ENCODE peak calls at places on chromosome 13, in four cellular contexts. T, P, B and Y are unnamed samples.

GRCh38 chr13:27562457-27562856 is 57.9 kb downstream of the LNX2 start:
- DNase-seq in T (no peak), P (no peak), B (no peak), Y (no peak)

GRCh38 chr13:75901509-75901908 is 265.4 kb downstream of the LMO7 start:
- DNase-seq in T (no peak), B (no peak), P (no peak), Y (no peak)

GRCh38 chr13:35988648-35989081 is 142.5 kb downstream of the DCLK1 start:
- DNase-seq in P (no peak), B (no peak), T (no peak), Y (no peak)

GRCh38 chr13:39461685-39462266 is 141.2 kb downstream of the LHFPL6 start:
- DNase-seq in P (no peak), B (no peak), T (peak; percentile 48), Y (no peak)

GRCh38 chr13:59641758-59642157 is 522.0 kb downstream of the DIAPH3 start:
- DNase-seq in B (no peak), T (no peak), P (no peak), Y (no peak)

GRCh38 chr13:51767100-51767499 is 36.9 kb downstream of the DHRS12 start:
- DNase-seq in B (no peak), P (no peak), T (no peak), Y (no peak)

GRCh38 chr13:80074143-80074752 is 266.7 kb downstream of the SPRY2 start:
- DNase-seq in P (no peak), T (no peak), B (no peak), Y (no peak)

GRCh38 chr13:40221460-40222201 is 444.8 kb downstream of the FOXO1 start:
- DNase-seq in B (no peak), P (no peak), T (no peak), Y (no peak)

GRCh38 chr13:20402881-20403280 is 122.8 kb downstream of the CRYL1 start:
- DNase-seq in B (no peak), T (no peak), P (no peak), Y (no peak)

GRCh38 chr13:38755792-38756191 is 68.9 kb downstream of the FREM2 start:
- DNase-seq in B (no peak), P (no peak), T (no peak), Y (no peak)

GRCh38 chr13:25153736-25154135 is 18.4 kb downstream of the AMER2 start:
- DNase-seq in B (no peak), T (no peak), P (no peak), Y (no peak)

GRCh38 chr13:49443327-49443688 is 556 bp downstream of the CAB39L start:
- DNase-seq in P (no peak), T (peak; percentile 35), B (no peak), Y (no peak)

GRCh38 chr13:24713022-24713421 is 32.8 kb downstream of the ATP12A start:
- DNase-seq in P (no peak), B (no peak), T (no peak), Y (no peak)

GRCh38 chr13:91045351-91046034 is 302.0 kb upstream of the MIR17HG start:
- DNase-seq in T (no peak), P (no peak), B (peak; percentile 1), Y (no peak)

GRCh38 chr13:98445340-98446233 is 131.3 kb downstream of the STK24 start:
- DNase-seq in B (peak; percentile 55), P (peak; percentile 17), T (peak; percentile 41), Y (peak; percentile 78)

GRCh38 chr13:20699715-20700114 is 3.8 kb upstream of the IL17D start:
- DNase-seq in T (no peak), B (no peak), P (no peak), Y (no peak)

GRCh38 chr13:77048592-77048991 is 21.6 kb upstream of the FBXL3 start:
- DNase-seq in B (no peak), P (no peak), T (no peak), Y (no peak)

GRCh38 chr13:86563308-86563707 is 764.1 kb upstream of the SLITRK6 start:
- DNase-seq in B (no peak), P (no peak), T (peak; percentile 75), Y (no peak)

GRCh38 chr13:80276371-80277289 is 64.3 kb downstream of the SPRY2 start:
- DNase-seq in T (peak; percentile 23), B (no peak), P (no peak), Y (no peak)

GRCh38 chr13:22278336-22278929 is 607.6 kb downstream of the FGF9 start:
- DNase-seq in P (peak; percentile 43), B (no peak), T (peak; percentile 63), Y (no peak)

GRCh38 chr13:67620665-67621064 is 390.5 kb upstream of the PCDH9 start:
- DNase-seq in B (no peak), T (peak; percentile 86), P (no peak), Y (no peak)

GRCh38 chr13:21435710-21436151 is 23.4 kb downstream of the ZDHHC20 start:
- DNase-seq in B (peak; percentile 22), P (peak; percentile 63), T (peak; percentile 89), Y (peak; percentile 51)

GRCh38 chr13:20161275-20161950 is 561 bp upstream of the GJA3 start:
- DNase-seq in P (no peak), T (no peak), B (no peak), Y (no peak)

GRCh38 chr13:44842158-44842557 is 147.1 kb downstream of the NUFIP1 start:
- DNase-seq in T (peak; percentile 81), B (no peak), P (no peak), Y (no peak)

GRCh38 chr13:95251641-95252040 is 49.6 kb downstream of the ABCC4 start:
- DNase-seq in P (no peak), B (no peak), T (no peak), Y (no peak)

GRCh38 chr13:54709546-54709945 is 1680.9 kb downstream of the OLFM4 start:
- DNase-seq in B (no peak), T (no peak), P (no peak), Y (no peak)

GRCh38 chr13:39910833-39911232 is 255.4 kb downstream of the COG6 start:
- DNase-seq in B (no peak), P (no peak), T (no peak), Y (no peak)

GRCh38 chr13:40681341-40682051 is 15.1 kb upstream of the FOXO1 start:
- DNase-seq in T (no peak), P (no peak), B (no peak), Y (peak; percentile 17)

GRCh38 chr13:33910267-33910666 is 92.3 kb downstream of the RFC3 start:
- DNase-seq in B (no peak), P (no peak), T (no peak), Y (no peak)

GRCh38 chr13:105442941-105443340 is 1092.5 kb downstream of the EFNB2 start:
- DNase-seq in T (peak; percentile 100), P (no peak), B (peak; percentile 47), Y (no peak)

GRCh38 chr13:64052526-64052925 is 2636.9 kb upstream of the PCDH20 start:
- DNase-seq in B (no peak), P (no peak), T (no peak), Y (no peak)

GRCh38 chr13:29482504-29482903 is 113.0 kb downstream of the SLC7A1 start:
- DNase-seq in B (no peak), T (no peak), P (no peak), Y (no peak)

GRCh38 chr13:24128962-24129361 is 31.6 kb upstream of the SPATA13 start:
- DNase-seq in T (no peak), P (no peak), B (no peak), Y (no peak)

GRCh38 chr13:41658057-41658642 is 200.8 kb downstream of the RGCC start:
- DNase-seq in T (peak; percentile 93), P (no peak), B (no peak), Y (no peak)

GRCh38 chr13:113981201-113981605 is 7.3 kb upstream of the C13orf46 start:
- DNase-seq in T (no peak), B (peak; percentile 9), P (no peak), Y (no peak)

GRCh38 chr13:113980489-113981064 is 6.7 kb upstream of the C13orf46 start:
- DNase-seq in B (no peak), T (no peak), P (no peak), Y (no peak)

GRCh38 chr13:113981611-113982295 is 7.9 kb upstream of the C13orf46 start:
- DNase-seq in B (no peak), T (no peak), P (no peak), Y (no peak)

GRCh38 chr13:113978741-113979481 is 5.0 kb upstream of the C13orf46 start:
- DNase-seq in B (no peak), T (no peak), P (no peak), Y (no peak)

DNA sequence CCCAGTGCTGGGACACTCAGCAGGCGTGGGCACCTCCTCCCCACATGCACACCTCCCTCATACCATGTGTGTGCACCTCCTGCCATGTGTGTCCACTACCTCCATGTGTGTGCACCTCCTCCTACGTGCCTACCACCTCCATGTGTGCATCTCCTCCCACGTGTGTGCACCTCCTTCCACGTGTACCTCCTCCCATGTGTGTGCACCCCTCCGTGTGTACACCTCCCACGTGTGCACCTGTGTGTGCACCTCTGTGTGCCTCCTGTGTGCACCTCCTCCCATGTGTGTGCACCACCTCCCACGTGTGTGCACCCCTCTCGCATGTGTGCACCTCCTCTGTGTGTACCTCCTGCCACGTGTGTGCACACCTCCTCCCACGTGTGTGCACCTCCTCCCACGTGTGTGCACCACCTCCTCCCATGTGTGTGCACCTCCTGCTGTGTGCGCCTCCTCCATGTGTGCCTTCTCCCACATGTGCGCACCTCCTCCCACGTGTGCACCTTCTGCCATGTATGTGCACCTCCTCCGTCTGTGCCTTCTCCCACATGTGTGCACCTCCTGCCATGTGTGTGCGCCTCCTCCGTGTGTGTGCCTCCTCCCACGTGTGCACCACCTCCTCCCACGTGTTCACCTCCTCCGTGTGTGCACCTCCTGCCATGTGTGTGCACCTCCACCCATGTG is 6.1 kb upstream of the C13orf46 start:
- DNase-seq in P (no peak), T (no peak), B (no peak), Y (no peak)
- TF ChIP-seq ELK1 in P (no peak), T (no peak), B (no peak), Y (no peak)

GRCh38 chr13:99883805-99884204 is 87.8 kb downstream of the ZIC5 start:
- DNase-seq in T (no peak), P (no peak), B (no peak), Y (no peak)
- TF ChIP-seq ELK1 in T (no peak), P (no peak), B (no peak), Y (no peak)

DNA sequence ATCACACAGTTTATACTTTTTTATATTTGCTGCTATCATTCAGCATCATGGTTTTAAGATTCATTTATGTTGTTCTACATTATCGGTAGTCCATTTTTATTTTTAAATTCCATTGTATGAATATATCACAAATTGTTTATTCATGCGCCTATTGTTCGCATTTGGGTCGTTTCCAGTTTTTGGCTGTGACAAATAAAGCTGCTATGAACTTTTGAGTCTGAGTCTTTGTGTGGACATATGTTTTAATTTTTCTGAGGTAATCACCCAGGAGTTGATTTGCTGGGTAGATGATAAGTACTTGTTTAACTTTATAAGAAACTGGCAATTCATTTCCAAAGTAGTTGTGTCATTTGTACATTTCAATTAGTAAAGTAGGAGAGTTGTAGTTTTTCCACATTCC is 74.2 kb upstream of the CSNK1A1L start:
- DNase-seq in B (no peak), T (no peak), P (no peak), Y (no peak)
- TF ChIP-seq ELK1 in B (no peak), T (no peak), P (no peak), Y (no peak)

DNA sequence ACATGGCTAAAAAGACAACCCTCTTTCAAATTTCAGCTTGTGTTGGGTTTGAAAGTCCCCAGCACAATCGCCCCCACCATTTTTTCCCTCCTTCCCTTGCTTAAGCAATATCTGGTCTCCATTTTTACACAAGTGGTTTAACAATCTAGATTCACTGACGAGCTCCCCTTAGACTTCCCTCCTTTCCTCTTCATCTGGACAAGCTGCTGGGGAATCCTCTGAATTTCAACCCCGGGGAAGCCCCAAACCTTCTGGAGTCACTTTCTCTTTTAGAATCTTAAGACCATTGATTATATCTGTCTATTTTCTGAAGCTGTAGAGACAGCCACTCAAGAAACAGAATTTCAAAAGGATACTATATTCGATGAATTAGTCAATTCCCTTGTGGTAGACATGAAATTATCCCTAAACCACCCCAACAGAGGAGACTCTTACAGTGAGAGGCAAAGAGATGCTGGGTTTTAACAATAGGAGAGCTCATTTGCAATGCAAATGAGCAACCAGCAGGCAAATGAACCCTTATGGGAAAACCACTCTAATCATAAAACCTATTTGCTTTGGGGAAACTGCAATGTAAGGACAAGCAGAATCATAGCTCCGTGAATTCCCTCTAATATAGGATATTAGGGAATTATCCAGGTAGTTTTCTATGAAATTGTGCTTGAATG is 78.9 kb downstream of the TEX26 start:
- DNase-seq in P (no peak), B (no peak), T (no peak), Y (no peak)
- TF ChIP-seq ELK1 in P (no peak), B (no peak), T (no peak), Y (no peak)